ENCODE peak calls at places on chromosome 7, in ten cellular contexts. W is activated naive CD8-positive, alpha-beta T cell treated with anti-CD3 and anti-CD28 coated beads, Interleukin-2, amount 50 U/mL, for 24 hours; M is H9; F is cardiac septum; J is HFF-Myc; B is mesenchymal stem cell; Y is OCI-LY7; P is NCI-H2171 treated with DMSO at 0.1 percent for 48 hours; G is activated T-helper 1 cell treated with anti-CD3 and anti-CD28 coated beads, Interleukin-2, amount 50 U/mL, for 16 hours; N is EH. Z is an unnamed sample.

GRCh38 chr7:39683216-39683845 is 60.0 kb downstream of the RALA start:
- DNase-seq in G (no peak), W (no peak), B (peak; percentile 91), J (no peak), M (no peak), F (no peak), P (no peak), Y (no peak), N (peak; percentile 86), Z (peak; percentile 52)

GRCh38 chr7:79778786-79779382 is 325.4 kb upstream of the MAGI2 start:
- DNase-seq in N (peak; percentile 92), W (no peak), P (no peak), J (peak; percentile 5), Y (no peak), B (peak; percentile 91), G (no peak), F (no peak), M (no peak), Z (peak; percentile 47)

GRCh38 chr7:23471090-23471859 is 984 bp upstream of the IGF2BP3 start:
- DNase-seq in W (peak; percentile 42), N (peak; percentile 37), M (peak; percentile 92), B (peak; percentile 89), Y (peak; percentile 93), F (no peak), J (no peak), P (peak; percentile 39), G (no peak), Z (no peak)

GRCh38 chr7:43834463-43835251 is 34.7 kb downstream of the MRPS24 start:
- DNase-seq in J (no peak), W (peak; percentile 29), B (peak; percentile 57), P (no peak), Y (peak; percentile 53), M (no peak), N (peak; percentile 52), F (no peak), G (no peak), Z (no peak)

GRCh38 chr7:45590679-45591057 is 16.5 kb downstream of the ADCY1 start:
- DNase-seq in F (peak; percentile 43), N (no peak), M (peak; percentile 27), G (no peak), Y (no peak), J (no peak), B (no peak), P (no peak), W (no peak), Z (no peak)

GRCh38 chr7:6271091-6271658 is 1.2 kb downstream of the CYTH3 start:
- DNase-seq in P (peak; percentile 40), M (peak; percentile 41), Y (no peak), N (peak; percentile 78), B (peak; percentile 65), F (no peak), G (no peak), J (no peak), W (peak; percentile 33), Z (peak; percentile 69)

GRCh38 chr7:744854-745430 is 17.9 kb upstream of the PRKAR1B start:
- DNase-seq in J (no peak), M (no peak), Y (no peak), W (no peak), G (no peak), F (peak; percentile 51), B (no peak), N (no peak), P (no peak), Z (no peak)

GRCh38 chr7:133912916-133913697 is 214.0 kb upstream of the LRGUK start:
- DNase-seq in Y (no peak), F (no peak), W (no peak), J (peak; percentile 5), B (no peak), G (no peak), M (no peak), P (no peak), N (peak; percentile 79), Z (peak; percentile 12)

GRCh38 chr7:85070967-85071628 is 115.8 kb downstream of the SEMA3D start:
- DNase-seq in J (no peak), G (no peak), B (peak; percentile 34), P (no peak), F (no peak), W (no peak), Y (no peak), N (peak; percentile 32), M (no peak), Z (no peak)

GRCh38 chr7:6027806-6028365 is 3.3 kb upstream of the ANKRD61 start:
- DNase-seq in F (no peak), P (no peak), N (no peak), J (no peak), M (no peak), B (no peak), Y (no peak), W (no peak), G (no peak), Z (no peak)

GRCh38 chr7:85521108-85521694 is 334.3 kb upstream of the SEMA3D start:
- DNase-seq in G (no peak), B (no peak), F (no peak), W (no peak), P (no peak), J (no peak), Y (no peak), M (no peak), N (peak; percentile 50), Z (no peak)

GRCh38 chr7:130143986-130144618 is 61.1 kb downstream of the TMEM209 start:
- DNase-seq in B (no peak), M (no peak), J (no peak), G (no peak), F (no peak), Y (no peak), W (no peak), N (no peak), P (no peak), Z (no peak)

GRCh38 chr7:131654249-131654558 is 97.8 kb upstream of the PODXL start:
- DNase-seq in N (no peak), G (no peak), J (no peak), M (no peak), Y (no peak), B (no peak), P (no peak), W (no peak), F (no peak), Z (no peak)

GRCh38 chr7:85851571-85852193 is 664.8 kb upstream of the SEMA3D start:
- DNase-seq in J (no peak), P (peak; percentile 49), M (no peak), N (peak; percentile 42), F (no peak), W (no peak), Y (peak; percentile 21), G (no peak), B (peak; percentile 57), Z (peak; percentile 3)

GRCh38 chr7:74013539-74014272 is 14.3 kb upstream of the ELN start:
- DNase-seq in M (no peak), W (no peak), N (no peak), F (no peak), G (no peak), P (no peak), Y (no peak), J (no peak), B (no peak), Z (no peak)

GRCh38 chr7:18770154-18770807 is 274.7 kb downstream of the HDAC9 start:
- DNase-seq in B (no peak), W (no peak), P (no peak), J (no peak), N (peak; percentile 90), M (no peak), G (no peak), Y (no peak), F (no peak), Z (peak; percentile 8)

GRCh38 chr7:20064974-20065862 is 152.0 kb downstream of the MACC1 start:
- DNase-seq in N (peak; percentile 58), B (peak; percentile 60), F (no peak), G (no peak), Y (peak; percentile 70), J (no peak), W (peak; percentile 2), M (no peak), P (no peak), Z (peak; percentile 21)

GRCh38 chr7:28773423-28774129 is 184.6 kb downstream of the TRIL start:
- DNase-seq in B (no peak), W (no peak), Y (no peak), N (no peak), G (no peak), J (no peak), M (no peak), F (no peak), P (no peak), Z (no peak)

GRCh38 chr7:70674268-70675025 is 457.5 kb upstream of the GALNT17 start:
- DNase-seq in M (no peak), B (no peak), F (no peak), P (peak; percentile 90), J (no peak), W (no peak), Y (no peak), G (no peak), N (no peak), Z (no peak)

GRCh38 chr7:69953319-69954067 is 355.2 kb downstream of the AUTS2 start:
- DNase-seq in G (no peak), Y (peak; percentile 86), M (no peak), W (no peak), B (no peak), J (no peak), P (peak; percentile 26), F (no peak), N (no peak), Z (no peak)

Z was measured in hepatic stellate cell.